ENCODE peak calls at places on chromosome 20, in nine cellular contexts. K is GM12891, B is A549, T is uterus, N is ovary, S is body of pancreas, F is IMR-90, A is stomach, H is H1. Z is an unnamed sample.

GRCh38 chr20:18524646-18525045 is 16.9 kb downstream of the SEC23B start:
- DNase-seq in S (no peak), H (no peak), K (no peak), F (peak; percentile 68), T (no peak), N (no peak), B (no peak), A (no peak), Z (no peak)

GRCh38 chr20:9228774-9229450 is 160.0 kb downstream of the PLCB4 start:
- DNase-seq in S (no peak), H (no peak), K (no peak), N (peak; percentile 23), A (no peak), F (no peak), T (no peak), B (no peak), Z (no peak)

GRCh38 chr20:32484221-32485125 is 100.7 kb downstream of the NOL4L start:
- DNase-seq in A (peak; percentile 50), H (no peak), T (peak; percentile 57), B (peak; percentile 35), F (no peak), S (peak; percentile 40), K (peak; percentile 28), N (peak; percentile 80), Z (no peak)

GRCh38 chr20:20395856-20396600 is 28.1 kb downstream of the INSM1 start:
- DNase-seq in K (no peak), H (no peak), B (no peak), A (no peak), S (no peak), T (no peak), N (no peak), F (no peak), Z (no peak)

GRCh38 chr20:43444107-43444506 is 13.6 kb upstream of the SRSF6 start:
- DNase-seq in A (no peak), S (no peak), N (no peak), H (no peak), B (no peak), K (no peak), F (no peak), T (no peak), Z (no peak)

GRCh38 chr20:57400262-57400701 is 9.1 kb downstream of the RBM38 start:
- DNase-seq in F (no peak), T (no peak), S (no peak), H (no peak), A (no peak), B (no peak), K (no peak), N (peak; percentile 19), Z (no peak)

GRCh38 chr20:63441136-63441776 is 31.2 kb downstream of the KCNQ2 start:
- DNase-seq in T (no peak), H (no peak), K (no peak), F (no peak), S (no peak), A (no peak), N (no peak), B (no peak), Z (no peak)

GRCh38 chr20:51350941-51351631 is 191.4 kb downstream of the NFATC2 start:
- DNase-seq in B (no peak), S (no peak), H (no peak), T (no peak), F (peak; percentile 95), K (no peak), N (no peak), A (no peak), Z (no peak)

GRCh38 chr20:3651204-3651970 is 11.8 kb downstream of the GFRA4 start:
- DNase-seq in N (no peak), S (no peak), A (peak; percentile 19), B (no peak), K (no peak), F (no peak), H (no peak), T (no peak), Z (no peak)

GRCh38 chr20:41172296-41173140 is 35.2 kb downstream of the PLCG1 start:
- DNase-seq in T (peak; percentile 31), A (peak; percentile 25), K (no peak), S (no peak), H (no peak), F (no peak), N (peak; percentile 15), B (no peak), Z (no peak)

GRCh38 chr20:63979549-63980316 is at the start of gene SAMD10:
- DNase-seq in T (peak; percentile 33), F (peak; percentile 53), A (peak; percentile 56), K (peak; percentile 66), H (no peak), B (no peak), S (peak; percentile 56), N (peak; percentile 59), Z (peak; percentile 74)

GRCh38 chr20:41609476-41609875 is 8.7 kb downstream of the CHD6 start:
- DNase-seq in F (no peak), T (no peak), H (no peak), K (no peak), B (no peak), S (no peak), N (no peak), A (no peak), Z (no peak)

GRCh38 chr20:41480054-41480770 is 113.6 kb upstream of the EMILIN3 start:
- DNase-seq in S (no peak), H (no peak), F (no peak), A (no peak), N (no peak), K (no peak), T (no peak), B (no peak), Z (no peak)

GRCh38 chr20:15045246-15045645 is 707.8 kb upstream of the FLRT3 start:
- DNase-seq in S (peak; percentile 20), B (no peak), A (no peak), F (no peak), N (peak; percentile 79), H (no peak), K (no peak), T (peak; percentile 77), Z (no peak)

GRCh38 chr20:32007787-32008616 is 2.2 kb upstream of the CCM2L start:
- DNase-seq in N (no peak), A (no peak), T (peak; percentile 22), F (no peak), S (peak; percentile 25), B (no peak), K (no peak), H (no peak), Z (no peak)

GRCh38 chr20:14313621-14314020 is 23.8 kb downstream of the FLRT3 start:
- DNase-seq in K (no peak), B (no peak), N (no peak), A (no peak), T (no peak), F (peak; percentile 4), S (no peak), H (no peak), Z (no peak)

GRCh38 chr20:57824909-57825308 is 115.1 kb upstream of the PMEPA1 start:
- DNase-seq in K (no peak), B (no peak), T (no peak), A (no peak), S (no peak), H (no peak), F (no peak), N (no peak), Z (no peak)

GRCh38 chr20:61895016-61895415 is 170.7 kb downstream of the TAF4 start:
- DNase-seq in N (no peak), B (no peak), T (no peak), S (no peak), F (no peak), A (no peak), H (no peak), K (no peak), Z (no peak)

GRCh38 chr20:55417797-55418196 is 587.5 kb downstream of the CBLN4 start:
- DNase-seq in A (no peak), N (no peak), B (no peak), K (no peak), F (no peak), S (no peak), T (no peak), H (no peak), Z (no peak)
- TF ChIP-seq POLR2A in A (no peak), N (no peak), B (no peak), K (no peak), F (no peak), S (no peak), T (no peak), H (no peak), Z (no peak)

GRCh38 chr20:25654487-25654886 is 30.7 kb upstream of the NANP start:
- DNase-seq in B (no peak), H (no peak), F (no peak), K (no peak), T (no peak), S (no peak), N (no peak), A (no peak), Z (no peak)
- TF ChIP-seq POLR2A in B (no peak), H (no peak), F (no peak), K (no peak), T (no peak), S (no peak), N (no peak), A (no peak), Z (no peak)

GRCh38 chr20:35275741-35276251 is 2.1 kb downstream of the MMP24OS start:
- DNase-seq in S (no peak), T (no peak), K (no peak), H (no peak), B (no peak), N (no peak), A (no peak), F (no peak), Z (no peak)
- TF ChIP-seq POLR2A in S (no peak), T (no peak), K (no peak), H (no peak), B (no peak), N (no peak), A (no peak), F (peak; percentile 25), Z (no peak)

GRCh38 chr20:49100934-49101333 is 54.8 kb downstream of the CSE1L start:
- DNase-seq in F (peak; percentile 3), N (no peak), K (no peak), T (no peak), H (no peak), A (no peak), B (no peak), S (no peak), Z (peak; percentile 34)

GRCh38 chr20:49103647-49104364 is 57.7 kb downstream of the CSE1L start:
- DNase-seq in A (no peak), S (no peak), H (no peak), F (no peak), T (no peak), K (no peak), N (no peak), B (no peak), Z (no peak)

GRCh38 chr20:49106332-49106731 is 60.2 kb downstream of the CSE1L start:
- DNase-seq in N (no peak), H (no peak), S (no peak), T (no peak), B (no peak), A (no peak), K (no peak), F (no peak), Z (no peak)

GRCh38 chr20:49104365-49104648 is 58.2 kb downstream of the CSE1L start:
- DNase-seq in S (no peak), H (no peak), K (no peak), A (no peak), F (no peak), T (no peak), B (no peak), N (no peak), Z (no peak)

DNA sequence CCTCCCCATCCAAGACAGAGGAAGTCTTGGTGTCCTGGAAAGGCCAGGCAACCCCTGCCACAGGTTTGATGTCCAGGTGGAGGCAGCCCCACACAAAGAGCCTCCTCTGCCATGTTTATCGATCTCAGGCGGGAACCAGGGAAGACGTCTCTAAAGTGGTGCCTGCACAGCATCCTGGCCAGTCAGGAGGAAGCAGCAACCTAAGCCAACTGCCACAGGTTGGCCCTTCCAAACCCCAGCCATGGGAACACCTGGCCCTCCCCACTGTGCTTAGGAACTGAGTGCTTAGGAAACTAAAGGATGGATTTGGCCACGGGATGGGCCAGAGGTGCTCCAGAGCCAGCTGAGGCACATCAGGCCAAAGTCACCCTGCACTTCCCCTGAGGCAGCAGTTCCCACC is 56.9 kb downstream of the CSE1L start:
- DNase-seq in A (no peak), F (no peak), S (no peak), N (no peak), K (no peak), H (no peak), B (no peak), T (no peak), Z (no peak)
- TF ChIP-seq POLR2A in A (no peak), F (no peak), S (no peak), N (no peak), K (no peak), H (peak; percentile 45), B (no peak), T (no peak), Z (no peak)